ENCODE peak calls at places on chromosomes 2 and 18, in nine cellular contexts. One of them, this sample, is unnamed.

GRCh38 chr2:54228945-54229344 is 27.1 kb downstream of the TSPYL6 start:
- DNase-seq in fibroblast of the aortic adventitia: peak
- DNase-seq in RWPE2: no peak
- DNase-seq in hepatocyte: no peak
- DNase-seq in transverse colon: no peak
- DNase-seq in body of pancreas: peak
- DNase-seq in fibroblast of villous mesenchyme: no peak
- DNase-seq in A549: no peak
- DNase-seq in tibial nerve: no peak
- DNase-seq in this sample: peak

GRCh38 chr2:197286805-197287595 is 23.6 kb downstream of the ANKRD44 start:
- DNase-seq in transverse colon: peak
- DNase-seq in body of pancreas: peak
- DNase-seq in hepatocyte: peak
- DNase-seq in fibroblast of the aortic adventitia: peak
- DNase-seq in RWPE2: no peak
- DNase-seq in tibial nerve: peak
- DNase-seq in fibroblast of villous mesenchyme: peak
- DNase-seq in A549: peak
- DNase-seq in this sample: peak

GRCh38 chr2:181807526-181807925 is 84.0 kb upstream of the ITPRID2 start:
- DNase-seq in fibroblast of the aortic adventitia: no peak
- DNase-seq in body of pancreas: no peak
- DNase-seq in RWPE2: no peak
- DNase-seq in transverse colon: no peak
- DNase-seq in fibroblast of villous mesenchyme: no peak
- DNase-seq in A549: no peak
- DNase-seq in tibial nerve: no peak
- DNase-seq in hepatocyte: no peak
- DNase-seq in this sample: no peak

GRCh38 chr2:205563646-205564045 is 118.7 kb upstream of the NRP2 start:
- DNase-seq in fibroblast of villous mesenchyme: peak
- DNase-seq in body of pancreas: peak
- DNase-seq in A549: peak
- DNase-seq in fibroblast of the aortic adventitia: no peak
- DNase-seq in hepatocyte: no peak
- DNase-seq in tibial nerve: no peak
- DNase-seq in RWPE2: no peak
- DNase-seq in transverse colon: peak
- DNase-seq in this sample: peak

GRCh38 chr18:9741821-9742541 is 33.9 kb downstream of the RAB31 start:
- DNase-seq in A549: no peak
- DNase-seq in body of pancreas: no peak
- DNase-seq in transverse colon: no peak
- DNase-seq in fibroblast of the aortic adventitia: no peak
- DNase-seq in RWPE2: no peak
- DNase-seq in hepatocyte: no peak
- DNase-seq in fibroblast of villous mesenchyme: no peak
- DNase-seq in tibial nerve: no peak
- DNase-seq in this sample: peak

GRCh38 chr2:62340981-62341624 is 145.2 kb downstream of the B3GNT2 start:
- DNase-seq in transverse colon: peak
- DNase-seq in fibroblast of the aortic adventitia: peak
- DNase-seq in RWPE2: no peak
- DNase-seq in body of pancreas: no peak
- DNase-seq in A549: no peak
- DNase-seq in hepatocyte: peak
- DNase-seq in fibroblast of villous mesenchyme: peak
- DNase-seq in tibial nerve: no peak
- DNase-seq in this sample: peak

GRCh38 chr2:16632615-16633014 is 33.0 kb downstream of the CYRIA start:
- DNase-seq in hepatocyte: no peak
- DNase-seq in fibroblast of villous mesenchyme: no peak
- DNase-seq in body of pancreas: no peak
- DNase-seq in tibial nerve: no peak
- DNase-seq in transverse colon: no peak
- DNase-seq in fibroblast of the aortic adventitia: no peak
- DNase-seq in A549: no peak
- DNase-seq in RWPE2: no peak
- DNase-seq in this sample: no peak

GRCh38 chr2:156182132-156182531 is 150.4 kb downstream of the NR4A2 start:
- DNase-seq in body of pancreas: peak
- DNase-seq in hepatocyte: peak
- DNase-seq in transverse colon: peak
- DNase-seq in A549: no peak
- DNase-seq in RWPE2: peak
- DNase-seq in tibial nerve: no peak
- DNase-seq in fibroblast of the aortic adventitia: no peak
- DNase-seq in fibroblast of villous mesenchyme: no peak
- DNase-seq in this sample: no peak

GRCh38 chr2:64374686-64375085 is 79.3 kb upstream of the LGALSL start:
- DNase-seq in fibroblast of villous mesenchyme: no peak
- DNase-seq in RWPE2: no peak
- DNase-seq in A549: no peak
- DNase-seq in hepatocyte: no peak
- DNase-seq in tibial nerve: no peak
- DNase-seq in transverse colon: no peak
- DNase-seq in body of pancreas: peak
- DNase-seq in fibroblast of the aortic adventitia: no peak
- DNase-seq in this sample: no peak

GRCh38 chr2:158988501-158988900 is 20.1 kb downstream of the TANC1 start:
- DNase-seq in tibial nerve: no peak
- DNase-seq in A549: no peak
- DNase-seq in fibroblast of villous mesenchyme: no peak
- DNase-seq in hepatocyte: no peak
- DNase-seq in body of pancreas: no peak
- DNase-seq in RWPE2: no peak
- DNase-seq in fibroblast of the aortic adventitia: no peak
- DNase-seq in transverse colon: no peak
- DNase-seq in this sample: no peak

GRCh38 chr2:123915380-123915779 is 109.7 kb upstream of the CNTNAP5 start:
- DNase-seq in transverse colon: no peak
- DNase-seq in body of pancreas: no peak
- DNase-seq in tibial nerve: no peak
- DNase-seq in RWPE2: no peak
- DNase-seq in hepatocyte: no peak
- DNase-seq in fibroblast of the aortic adventitia: no peak
- DNase-seq in A549: no peak
- DNase-seq in fibroblast of villous mesenchyme: no peak
- DNase-seq in this sample: no peak

GRCh38 chr2:188776634-188777033 is 197.5 kb upstream of the COL3A1 start:
- DNase-seq in A549: no peak
- DNase-seq in RWPE2: no peak
- DNase-seq in hepatocyte: no peak
- DNase-seq in fibroblast of villous mesenchyme: peak
- DNase-seq in body of pancreas: no peak
- DNase-seq in fibroblast of the aortic adventitia: peak
- DNase-seq in transverse colon: no peak
- DNase-seq in tibial nerve: no peak
- DNase-seq in this sample: peak

GRCh38 chr2:152098798-152099654 is at the start of gene CACNB4:
- DNase-seq in hepatocyte: peak
- DNase-seq in A549: peak
- DNase-seq in RWPE2: no peak
- DNase-seq in body of pancreas: peak
- DNase-seq in transverse colon: no peak
- DNase-seq in tibial nerve: no peak
- DNase-seq in fibroblast of the aortic adventitia: peak
- DNase-seq in fibroblast of villous mesenchyme: peak
- DNase-seq in this sample: peak

GRCh38 chr2:178320011-178320410 is 125.7 kb downstream of the OSBPL6 start:
- DNase-seq in fibroblast of villous mesenchyme: no peak
- DNase-seq in transverse colon: no peak
- DNase-seq in hepatocyte: no peak
- DNase-seq in tibial nerve: no peak
- DNase-seq in fibroblast of the aortic adventitia: no peak
- DNase-seq in A549: no peak
- DNase-seq in body of pancreas: no peak
- DNase-seq in RWPE2: no peak
- DNase-seq in this sample: no peak

GRCh38 chr2:113068706-113069485 is 1.1 kb downstream of the IL1F10 start:
- DNase-seq in body of pancreas: no peak
- DNase-seq in A549: no peak
- DNase-seq in hepatocyte: no peak
- DNase-seq in RWPE2: no peak
- DNase-seq in tibial nerve: no peak
- DNase-seq in transverse colon: no peak
- DNase-seq in fibroblast of villous mesenchyme: no peak
- DNase-seq in fibroblast of the aortic adventitia: peak
- DNase-seq in this sample: no peak

GRCh38 chr2:150919899-150920298 is 341.8 kb downstream of the RBM43 start:
- DNase-seq in fibroblast of villous mesenchyme: no peak
- DNase-seq in body of pancreas: no peak
- DNase-seq in transverse colon: no peak
- DNase-seq in A549: no peak
- DNase-seq in RWPE2: no peak
- DNase-seq in tibial nerve: no peak
- DNase-seq in fibroblast of the aortic adventitia: no peak
- DNase-seq in hepatocyte: no peak
- DNase-seq in this sample: no peak

GRCh38 chr18:57784034-57784815 is 18.9 kb downstream of the ATP8B1 start:
- DNase-seq in body of pancreas: no peak
- DNase-seq in fibroblast of the aortic adventitia: peak
- DNase-seq in transverse colon: no peak
- DNase-seq in RWPE2: no peak
- DNase-seq in A549: no peak
- DNase-seq in hepatocyte: no peak
- DNase-seq in fibroblast of villous mesenchyme: peak
- DNase-seq in tibial nerve: no peak
- DNase-seq in this sample: peak

GRCh38 chr18:42742474-42742873 is 373.0 kb downstream of the RIT2 start:
- DNase-seq in A549: no peak
- DNase-seq in tibial nerve: no peak
- DNase-seq in fibroblast of villous mesenchyme: no peak
- DNase-seq in fibroblast of the aortic adventitia: no peak
- DNase-seq in hepatocyte: no peak
- DNase-seq in RWPE2: no peak
- DNase-seq in body of pancreas: no peak
- DNase-seq in transverse colon: no peak
- DNase-seq in this sample: no peak
- H3K4me3 ChIP-seq in A549: no peak
- H3K4me3 ChIP-seq in tibial nerve: no peak
- H3K4me3 ChIP-seq in fibroblast of villous mesenchyme: no peak
- H3K4me3 ChIP-seq in fibroblast of the aortic adventitia: no peak
- H3K4me3 ChIP-seq in hepatocyte: no peak
- H3K4me3 ChIP-seq in RWPE2: no peak
- H3K4me3 ChIP-seq in body of pancreas: no peak
- H3K4me3 ChIP-seq in transverse colon: no peak
- H3K4me3 ChIP-seq in this sample: no peak

GRCh38 chr18:73355076-73355475 is 487.3 kb upstream of the NETO1 start:
- DNase-seq in fibroblast of villous mesenchyme: no peak
- DNase-seq in tibial nerve: no peak
- DNase-seq in fibroblast of the aortic adventitia: peak
- DNase-seq in A549: no peak
- DNase-seq in body of pancreas: no peak
- DNase-seq in hepatocyte: no peak
- DNase-seq in RWPE2: no peak
- DNase-seq in transverse colon: no peak
- DNase-seq in this sample: no peak

GRCh38 chr18:73352546-73352945 is 484.8 kb upstream of the NETO1 start:
- DNase-seq in tibial nerve: no peak
- DNase-seq in transverse colon: no peak
- DNase-seq in A549: no peak
- DNase-seq in hepatocyte: no peak
- DNase-seq in fibroblast of villous mesenchyme: no peak
- DNase-seq in RWPE2: no peak
- DNase-seq in fibroblast of the aortic adventitia: peak
- DNase-seq in body of pancreas: no peak
- DNase-seq in this sample: peak
- TF ChIP-seq CTCF in tibial nerve: no peak
- TF ChIP-seq CTCF in transverse colon: no peak
- TF ChIP-seq CTCF in A549: no peak
- TF ChIP-seq CTCF in hepatocyte: no peak
- TF ChIP-seq CTCF in fibroblast of villous mesenchyme: no peak
- TF ChIP-seq CTCF in RWPE2: no peak
- TF ChIP-seq CTCF in fibroblast of the aortic adventitia: peak
- TF ChIP-seq CTCF in body of pancreas: no peak
- TF ChIP-seq CTCF in this sample: no peak

DNA sequence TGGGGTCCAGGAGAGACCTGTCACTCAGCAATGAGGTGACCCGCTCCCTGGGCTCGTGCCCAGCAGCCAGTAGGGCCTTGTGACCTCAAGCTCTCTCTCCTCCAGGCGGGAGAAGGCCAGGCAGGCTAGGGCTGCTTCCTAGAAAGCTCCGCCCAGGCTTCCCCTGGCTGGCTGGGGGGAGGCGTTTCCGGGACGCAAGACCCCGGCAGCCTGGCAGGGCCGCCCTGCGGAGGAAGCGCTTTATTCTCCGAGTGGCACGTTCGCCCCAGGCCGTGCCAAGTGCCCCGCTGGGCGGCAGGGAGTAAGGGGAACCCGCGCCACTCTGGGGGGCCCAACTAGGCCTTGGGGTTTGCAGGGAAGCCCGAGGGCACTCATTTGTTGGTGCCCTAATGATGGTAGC is 21.2 kb upstream of the EPAS1 start:
- DNase-seq in fibroblast of villous mesenchyme: peak
- DNase-seq in A549: no peak
- DNase-seq in hepatocyte: no peak
- DNase-seq in tibial nerve: no peak
- DNase-seq in RWPE2: no peak
- DNase-seq in body of pancreas: no peak
- DNase-seq in fibroblast of the aortic adventitia: no peak
- DNase-seq in transverse colon: peak
- DNase-seq in this sample: peak
- H3K4me3 ChIP-seq in fibroblast of villous mesenchyme: no peak
- H3K4me3 ChIP-seq in A549: no peak
- H3K4me3 ChIP-seq in hepatocyte: no peak
- H3K4me3 ChIP-seq in tibial nerve: no peak
- H3K4me3 ChIP-seq in RWPE2: no peak
- H3K4me3 ChIP-seq in body of pancreas: no peak
- H3K4me3 ChIP-seq in fibroblast of the aortic adventitia: no peak
- H3K4me3 ChIP-seq in transverse colon: no peak
- H3K4me3 ChIP-seq in this sample: no peak

DNA sequence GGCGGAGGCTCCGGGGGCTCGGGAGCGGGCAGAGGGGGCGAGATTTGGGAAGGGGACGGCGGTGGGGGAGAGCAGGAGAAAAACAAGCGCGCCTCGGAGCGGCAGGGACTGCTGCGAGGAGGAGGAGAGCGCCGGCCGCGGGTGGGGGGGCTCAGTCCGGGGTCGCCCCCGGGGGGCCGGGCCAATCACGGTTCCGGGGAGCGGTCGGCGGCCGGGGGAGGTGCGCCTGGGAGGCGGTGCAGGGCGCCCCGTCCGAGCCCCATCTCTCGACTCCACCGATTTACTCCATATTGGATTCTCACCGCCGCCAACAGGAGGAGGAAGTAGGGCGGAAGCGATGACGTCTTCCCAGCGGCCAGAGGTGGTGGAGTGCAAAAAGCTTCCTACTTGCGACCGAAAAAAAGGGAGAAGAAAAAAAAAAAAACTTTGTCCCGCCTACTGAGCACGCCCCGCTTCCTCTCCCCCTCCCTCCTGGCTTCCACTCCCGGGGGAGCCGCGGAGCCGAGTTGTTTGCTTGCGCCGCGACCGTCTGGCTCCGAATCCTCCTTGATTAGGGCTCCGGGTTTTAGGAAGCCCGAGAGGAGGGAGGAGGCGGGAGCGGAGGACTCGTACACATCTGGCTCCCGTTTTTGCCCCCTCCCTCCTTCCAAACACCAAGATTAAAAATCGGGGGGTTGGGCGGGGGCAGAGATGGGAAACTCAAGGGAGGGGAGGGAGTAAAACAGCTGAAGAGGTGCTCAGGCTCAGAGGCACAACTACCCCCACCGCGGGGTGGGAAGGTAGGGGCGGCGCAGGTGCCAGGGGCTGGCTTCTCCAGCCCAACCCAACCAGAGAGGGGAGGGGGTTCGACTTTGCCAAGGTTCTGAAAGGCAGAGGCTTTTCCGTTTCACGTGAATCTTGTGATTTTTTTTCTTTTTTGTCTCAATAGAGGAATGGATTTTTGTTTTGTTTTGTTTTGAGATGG is at the start of gene SPRED2:
- DNase-seq in A549: peak
- DNase-seq in tibial nerve: peak
- DNase-seq in fibroblast of villous mesenchyme: peak
- DNase-seq in RWPE2: peak
- DNase-seq in fibroblast of the aortic adventitia: peak
- DNase-seq in transverse colon: peak
- DNase-seq in hepatocyte: peak
- DNase-seq in body of pancreas: peak
- DNase-seq in this sample: peak
- TF ChIP-seq CTCF in A549: peak
- TF ChIP-seq CTCF in tibial nerve: peak
- TF ChIP-seq CTCF in fibroblast of villous mesenchyme: no peak
- TF ChIP-seq CTCF in RWPE2: peak
- TF ChIP-seq CTCF in fibroblast of the aortic adventitia: peak
- TF ChIP-seq CTCF in transverse colon: peak
- TF ChIP-seq CTCF in hepatocyte: no peak
- TF ChIP-seq CTCF in body of pancreas: peak
- TF ChIP-seq CTCF in this sample: no peak